ENCODE peak calls at places on chromosome 21, in eight cellular contexts. M, I, F, B, P, R, E and V are unnamed samples.

GRCh38 chr21:28126521-28127317 is 866.0 kb downstream of the LTN1 start:
- DNase-seq in M (no peak), I (no peak), F (no peak), B (no peak), P (no peak), R (no peak), E (no peak), V (no peak)

GRCh38 chr21:15277498-15277897 is 212.7 kb upstream of the NRIP1 start:
- DNase-seq in M (no peak), I (no peak), F (no peak), B (no peak), P (no peak), R (no peak), E (no peak), V (no peak)

GRCh38 chr21:46559291-46559983 is 45.4 kb downstream of the S100B start:
- DNase-seq in M (no peak), I (no peak), F (peak; percentile 55), B (no peak), P (peak; percentile 60), R (no peak), E (peak; percentile 15), V (no peak)

GRCh38 chr21:39610705-39611104 is 2.0 kb upstream of the B3GALT5 start:
- DNase-seq in M (no peak), I (no peak), F (no peak), B (no peak), P (no peak), R (no peak), E (no peak), V (no peak)

GRCh38 chr21:45475004-45475685 is 67.1 kb downstream of the SLC19A1 start:
- DNase-seq in M (no peak), I (no peak), F (no peak), B (no peak), P (no peak), R (no peak), E (no peak), V (no peak)

GRCh38 chr21:21268061-21268471 is 269.9 kb downstream of the NCAM2 start:
- DNase-seq in M (no peak), I (peak; percentile 4), F (no peak), B (no peak), P (no peak), R (no peak), E (no peak), V (no peak)

GRCh38 chr21:45836694-45837670 is 144.6 kb upstream of the COL6A1 start:
- DNase-seq in M (no peak), I (no peak), F (no peak), B (no peak), P (no peak), R (no peak), E (no peak), V (peak; percentile 19)

GRCh38 chr21:14889080-14889805 is 175.6 kb downstream of the NRIP1 start:
- DNase-seq in M (no peak), I (peak; percentile 95), F (no peak), B (peak; percentile 30), P (no peak), R (no peak), E (no peak), V (no peak)

GRCh38 chr21:38188037-38188436 is 68.8 kb upstream of the KCNJ15 start:
- DNase-seq in M (no peak), I (peak; percentile 27), F (no peak), B (no peak), P (no peak), R (no peak), E (no peak), V (no peak)

GRCh38 chr21:38913120-38913975 is 107.6 kb downstream of the ETS2 start:
- DNase-seq in M (peak; percentile 85), I (peak; percentile 84), F (peak; percentile 90), B (peak; percentile 36), P (no peak), R (peak; percentile 61), E (peak; percentile 38), V (peak; percentile 89)

GRCh38 chr21:45279446-45280177 is 8.1 kb downstream of the POFUT2 start:
- DNase-seq in M (no peak), I (no peak), F (peak; percentile 28), B (no peak), P (no peak), R (no peak), E (no peak), V (peak; percentile 50)

GRCh38 chr21:20662523-20662922 is 335.7 kb upstream of the NCAM2 start:
- DNase-seq in M (no peak), I (no peak), F (no peak), B (no peak), P (no peak), R (no peak), E (no peak), V (no peak)

GRCh38 chr21:40433575-40433974 is 413.4 kb downstream of the DSCAM start:
- DNase-seq in M (no peak), I (no peak), F (no peak), B (no peak), P (no peak), R (no peak), E (no peak), V (no peak)

GRCh38 chr21:45105906-45106485 is 31.6 kb downstream of the ADARB1 start:
- DNase-seq in M (no peak), I (no peak), F (no peak), B (no peak), P (no peak), R (no peak), E (no peak), V (no peak)

GRCh38 chr21:41170442-41170841 is 2.5 kb downstream of the BACE2 start:
- DNase-seq in M (peak; percentile 44), I (peak; percentile 57), F (no peak), B (no peak), P (no peak), R (peak; percentile 62), E (no peak), V (no peak)

GRCh38 chr21:26844258-26845065 is 747 bp downstream of the ADAMTS1 start:
- DNase-seq in M (peak; percentile 24), I (peak; percentile 61), F (peak; percentile 81), B (no peak), P (no peak), R (peak; percentile 73), E (peak; percentile 59), V (peak; percentile 82)

GRCh38 chr21:46182548-46183336 is 1.5 kb downstream of the SPATC1L start:
- DNase-seq in M (no peak), I (no peak), F (peak; percentile 63), B (no peak), P (no peak), R (no peak), E (peak; percentile 61), V (peak; percentile 75)

GRCh38 chr21:43739648-43740435 is 20.9 kb downstream of the PDXK start:
- DNase-seq in M (peak; percentile 61), I (no peak), F (no peak), B (no peak), P (no peak), R (peak; percentile 53), E (no peak), V (no peak)

DNA sequence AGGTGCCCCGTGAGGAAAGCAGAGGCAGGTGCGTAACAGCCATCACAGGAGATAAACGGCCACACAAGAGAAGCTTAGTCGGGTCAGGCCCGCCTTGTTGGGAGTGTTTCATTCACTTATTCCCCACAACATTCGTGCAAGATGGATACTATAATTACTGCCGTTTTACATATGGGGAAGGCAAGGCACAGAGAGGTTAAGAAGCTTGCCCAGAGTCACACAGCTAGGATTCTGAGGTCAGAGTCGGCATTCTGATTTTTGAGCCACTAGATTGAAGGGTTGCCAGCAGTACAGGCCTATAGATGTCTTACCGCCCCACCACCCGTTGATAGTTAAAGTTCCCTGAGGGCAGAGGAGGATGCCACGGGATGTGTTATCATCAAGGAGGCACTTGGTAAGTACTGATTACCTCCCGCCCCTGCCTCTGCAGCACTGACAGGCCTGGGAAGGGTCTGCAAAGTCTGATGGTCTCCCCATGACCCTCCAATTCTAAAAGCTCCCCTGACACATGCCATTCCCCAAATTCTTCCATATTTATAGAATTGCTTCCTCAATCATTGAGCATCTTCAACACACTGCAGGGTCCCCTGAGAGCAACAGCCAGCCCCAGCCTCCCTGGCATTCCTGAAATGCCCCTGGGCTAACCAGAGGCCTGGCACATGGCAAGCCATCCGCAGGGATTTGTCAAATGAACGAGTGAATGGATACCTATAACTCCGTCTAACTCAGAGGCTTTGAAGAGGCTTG is 74.7 kb upstream of the CLDN14 start:
- DNase-seq in M (no peak), I (no peak), F (no peak), B (no peak), P (no peak), R (no peak), E (no peak), V (no peak)
- H3K27ac ChIP-seq in M (no peak overlapping the region), I (no peak overlapping the region), F (no peak overlapping the region), B (no peak overlapping the region), P (no peak overlapping the region), R (no peak overlapping the region), E (no peak overlapping the region), V (no peak overlapping the region)

DNA sequence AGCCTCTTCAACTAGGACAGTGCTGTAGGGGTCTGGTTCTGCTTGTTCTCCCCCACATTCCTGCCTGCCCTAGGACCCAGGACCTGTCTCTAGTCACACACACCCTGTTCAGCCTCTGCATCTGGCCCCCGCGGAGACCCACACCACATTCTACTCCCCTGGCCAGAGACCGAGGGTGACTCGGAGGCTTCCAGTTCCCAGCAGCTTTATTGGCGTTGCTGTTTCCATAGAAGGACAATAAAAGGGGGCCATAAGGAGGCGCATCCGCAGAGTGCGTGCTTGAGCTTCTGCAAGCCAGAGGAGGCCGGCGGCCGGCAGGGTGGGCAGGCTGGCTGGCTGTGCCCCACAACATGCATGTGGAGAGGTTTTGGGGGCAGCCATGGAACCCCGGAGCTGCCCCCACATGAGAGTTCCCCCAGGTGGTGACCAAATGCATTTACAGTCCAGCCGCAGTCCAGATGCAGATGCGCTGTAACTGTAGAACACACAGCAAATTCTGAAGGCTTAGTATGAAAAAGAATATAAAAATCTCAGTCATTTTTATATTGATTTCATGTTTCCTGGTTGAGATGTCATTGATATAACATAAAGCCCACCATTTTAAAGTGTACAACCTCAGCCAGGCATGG is 52.4 kb downstream of the PDE9A start:
- DNase-seq in M (no peak), I (no peak), F (no peak), B (no peak), P (no peak), R (no peak), E (no peak), V (no peak)
- TF ChIP-seq CTCF in M (no peak), I (no peak), F (no peak), B (no peak), P (no peak), R (no peak), E (no peak), V (no peak)

GRCh38 chr21:16418663-16419062 is 688.9 kb downstream of the USP25 start:
- DNase-seq in M (no peak), I (no peak), F (no peak), B (no peak), P (no peak), R (no peak), E (no peak), V (no peak)
- H3K27ac ChIP-seq in M (no peak overlapping the region), I (peak overlapping the region; percentile 73), F (no peak overlapping the region), B (no peak overlapping the region), P (no peak overlapping the region), R (no peak overlapping the region), E (peak overlapping the region; percentile 84), V (peak overlapping the region; percentile 82)

DNA sequence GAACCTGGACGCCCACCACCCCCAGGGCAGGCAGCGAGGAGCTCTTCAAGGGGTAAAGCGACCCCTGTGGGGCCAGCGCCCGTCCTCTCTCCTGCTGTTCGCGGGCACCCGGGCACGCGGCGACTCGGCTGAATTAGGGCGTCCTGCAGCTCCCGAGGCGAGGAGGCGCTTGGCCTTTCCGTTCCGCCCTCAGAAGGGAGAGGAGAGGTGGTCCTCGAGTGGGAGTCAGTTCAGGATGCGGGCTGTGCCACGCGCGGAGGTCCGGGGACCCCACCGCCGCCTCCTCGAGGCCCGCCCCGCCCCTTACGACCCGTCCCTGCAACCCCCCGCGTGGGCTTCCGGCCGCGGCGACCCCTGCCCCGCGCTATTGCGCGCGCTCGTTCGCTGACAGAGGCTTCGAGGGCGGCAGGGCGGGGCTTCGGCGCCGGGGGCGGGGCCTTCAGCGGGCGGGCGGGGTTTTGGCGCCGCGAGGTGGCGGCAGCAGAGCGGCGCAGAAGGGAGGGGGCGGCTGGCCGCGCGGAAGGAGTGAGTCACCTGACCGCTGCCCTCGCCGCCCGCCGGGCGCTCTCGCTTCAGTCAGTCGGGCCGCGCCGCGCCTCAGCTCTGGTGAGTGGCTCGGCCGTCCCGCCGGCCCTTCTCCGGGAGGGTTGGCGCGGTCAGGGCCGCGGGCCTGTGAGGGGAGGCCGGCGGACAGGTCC is at the start of gene BACH1:
- DNase-seq in M (peak; percentile 91), I (peak; percentile 95), F (peak; percentile 93), B (peak; percentile 84), P (peak; percentile 84), R (peak; percentile 97), E (peak; percentile 91), V (peak; percentile 91)
- TF ChIP-seq CTCF in M (peak; percentile 70), I (peak; percentile 14), F (no peak), B (peak; percentile 24), P (peak; percentile 18), R (peak; percentile 35), E (peak; percentile 52), V (peak; percentile 25)